ENCODE peak calls at places on chromosome 19, in eight cellular contexts. C is DMS153; T is activated CD8-positive, alpha-beta memory T cell treated with anti-CD3 and anti-CD28 coated beads for 48 hours; D is heart right ventricle; E is Kasumi-1; U is Peyer's patch; Y is RPMI7951; O is NCI-H1694. N is an unnamed sample.

GRCh38 chr19:18562086-18562485 is 4.4 kb downstream of the KXD1 start:
- DNase-seq in C (no peak), T (no peak), D (peak), E (no peak), U (no peak), Y (no peak), O (no peak), N (no peak)

GRCh38 chr19:623974-624373 is 9.4 kb downstream of the POLRMT start:
- DNase-seq in C (no peak), T (no peak), D (no peak), E (no peak), U (no peak), Y (peak), O (no peak), N (no peak)

GRCh38 chr19:53193534-53194222 is 520 bp upstream of the ZNF665 start:
- DNase-seq in C (no peak), T (no peak), D (no peak), E (no peak), U (no peak), Y (no peak), O (no peak), N (no peak)

GRCh38 chr19:35126624-35126959 is 8.3 kb downstream of the LGI4 start:
- DNase-seq in C (no peak), T (no peak), D (no peak), E (no peak), U (no peak), Y (no peak), O (no peak), N (no peak)

GRCh38 chr19:33580645-33581037 is 41.1 kb upstream of the CHST8 start:
- DNase-seq in C (no peak), T (no peak), D (no peak), E (no peak), U (no peak), Y (no peak), O (no peak), N (no peak)

GRCh38 chr19:14487370-14488125 is 8.4 kb downstream of the GIPC1 start:
- DNase-seq in C (no peak), T (no peak), D (no peak), E (no peak), U (no peak), Y (no peak), O (no peak), N (no peak)

GRCh38 chr19:3397266-3398022 is 31.1 kb downstream of the NFIC start:
- DNase-seq in C (no peak), T (no peak), D (no peak), E (no peak), U (no peak), Y (peak), O (no peak), N (peak)

GRCh38 chr19:6276447-6276846 is 3.3 kb downstream of the MLLT1 start:
- DNase-seq in C (no peak), T (no peak), D (no peak), E (no peak), U (peak), Y (no peak), O (no peak), N (peak)

GRCh38 chr19:28397311-28397710 is 815.6 kb downstream of the UQCRFS1 start:
- DNase-seq in C (no peak), T (no peak), D (no peak), E (no peak), U (no peak), Y (no peak), O (no peak), N (no peak)

GRCh38 chr19:4373601-4374441 is 26.5 kb downstream of the SH3GL1 start:
- DNase-seq in C (no peak), T (no peak), D (peak), E (peak), U (no peak), Y (peak), O (no peak), N (no peak)

GRCh38 chr19:409515-410242 is 732 bp upstream of the C2CD4C start:
- DNase-seq in C (no peak), T (no peak), D (no peak), E (peak), U (peak), Y (no peak), O (no peak), N (no peak)

GRCh38 chr19:751501-752341 is 809 bp downstream of the MISP start:
- DNase-seq in C (no peak), T (no peak), D (no peak), E (no peak), U (peak), Y (peak), O (no peak), N (peak)

GRCh38 chr19:50982186-50982585 is 1.5 kb downstream of the KLK7 start:
- DNase-seq in C (no peak), T (no peak), D (no peak), E (no peak), U (no peak), Y (no peak), O (no peak), N (no peak)

GRCh38 chr19:6732803-6733337 is 4.5 kb downstream of the GPR108 start:
- DNase-seq in C (no peak), T (no peak), D (no peak), E (no peak), U (no peak), Y (no peak), O (no peak), N (no peak)

GRCh38 chr19:43465468-43466120 is at the start of gene LYPD3:
- DNase-seq in C (no peak), T (no peak), D (no peak), E (no peak), U (peak), Y (no peak), O (no peak), N (no peak)

GRCh38 chr19:14370169-14370998 is 10.9 kb upstream of the ADGRE5 start:
- DNase-seq in C (no peak), T (no peak), D (no peak), E (peak), U (peak), Y (no peak), O (no peak), N (no peak)

GRCh38 chr19:38690146-38690545 is 42.7 kb downstream of the ACTN4 start:
- DNase-seq in C (no peak), T (no peak), D (no peak), E (no peak), U (no peak), Y (no peak), O (no peak), N (no peak)

GRCh38 chr19:4575978-4576933 is 16.8 kb upstream of the SEMA6B start:
- DNase-seq in C (no peak), T (peak), D (peak), E (peak), U (peak), Y (peak), O (no peak), N (peak)

GRCh38 chr19:19386373-19386869 is 19.1 kb upstream of the GATAD2A start:
- DNase-seq in C (no peak), T (no peak), D (no peak), E (peak), U (no peak), Y (no peak), O (no peak), N (no peak)

GRCh38 chr19:30119180-30119920 is 177.3 kb downstream of the URI1 start:
- DNase-seq in C (no peak), T (no peak), D (no peak), E (no peak), U (no peak), Y (no peak), O (no peak), N (no peak)

GRCh38 chr19:49383598-49383997 is 4.5 kb upstream of the KASH5 start:
- DNase-seq in C (no peak), T (no peak), D (no peak), E (no peak), U (no peak), Y (no peak), O (no peak), N (no peak)

GRCh38 chr19:47247308-47247990 is 8.9 kb upstream of the CCDC9 start:
- DNase-seq in C (no peak), T (peak), D (peak), E (peak), U (peak), Y (peak), O (peak), N (peak)

GRCh38 chr19:17489392-17490030 is 19.2 kb downstream of the SLC27A1 start:
- DNase-seq in C (no peak), T (no peak), D (no peak), E (no peak), U (no peak), Y (no peak), O (no peak), N (no peak)

GRCh38 chr19:55659822-55660221 is 5.0 kb downstream of the U2AF2 start:
- DNase-seq in C (no peak), T (no peak), D (no peak), E (no peak), U (no peak), Y (no peak), O (no peak), N (no peak)

GRCh38 chr19:11552666-11553372 is 6.2 kb downstream of the ELOF1 start:
- DNase-seq in C (no peak), T (no peak), D (no peak), E (no peak), U (peak), Y (no peak), O (no peak), N (no peak)

GRCh38 chr19:45952691-45953505 is 20.8 kb downstream of the NOVA2 start:
- DNase-seq in C (peak), T (no peak), D (peak), E (peak), U (peak), Y (peak), O (no peak), N (peak)

GRCh38 chr19:35592226-35592625 is 6.3 kb downstream of the PMIS2 start:
- DNase-seq in C (no peak), T (no peak), D (no peak), E (peak), U (no peak), Y (peak), O (peak), N (peak)

GRCh38 chr19:4444765-4445741 is 12.5 kb downstream of the UBXN6 start:
- DNase-seq in C (no peak), T (no peak), D (no peak), E (peak), U (no peak), Y (no peak), O (no peak), N (no peak)

GRCh38 chr19:17292301-17293074 is 10.7 kb downstream of the ABHD8 start:
- DNase-seq in C (no peak), T (no peak), D (peak), E (peak), U (peak), Y (peak), O (peak), N (peak)

GRCh38 chr19:48719263-48720171 is at the start of gene MAMSTR:
- DNase-seq in C (no peak), T (no peak), D (peak), E (no peak), U (no peak), Y (no peak), O (no peak), N (no peak)

GRCh38 chr19:29939628-29940027 is 2.4 kb upstream of the URI1 start:
- DNase-seq in C (no peak), T (no peak), D (no peak), E (no peak), U (no peak), Y (no peak), O (no peak), N (no peak)

GRCh38 chr19:50489461-50490011 is 12.9 kb upstream of the GARIN5A start:
- DNase-seq in C (no peak), T (no peak), D (no peak), E (no peak), U (no peak), Y (no peak), O (no peak), N (no peak)

GRCh38 chr19:36973021-36973843 is 57.1 kb downstream of the ZNF568 start:
- DNase-seq in C (no peak), T (peak), D (peak), E (no peak), U (peak), Y (peak), O (no peak), N (peak)

GRCh38 chr19:44640518-44640917 is 3.2 kb upstream of the PVR start:
- DNase-seq in C (no peak), T (no peak), D (no peak), E (no peak), U (no peak), Y (peak), O (no peak), N (no peak)

GRCh38 chr19:34253711-34254551 is 423 bp upstream of the GARRE1 start:
- DNase-seq in C (no peak), T (no peak), D (peak), E (peak), U (peak), Y (no peak), O (peak), N (peak)

GRCh38 chr19:51901860-51902259 is 3.0 kb downstream of the ZNF649 start:
- DNase-seq in C (no peak), T (no peak), D (no peak), E (no peak), U (no peak), Y (no peak), O (no peak), N (no peak)

GRCh38 chr19:18737337-18737953 is 53.7 kb downstream of the COMP start:
- DNase-seq in C (no peak), T (no peak), D (no peak), E (no peak), U (no peak), Y (no peak), O (no peak), N (no peak)

N was measured in mucosa of gallbladder.